ENCODE peak calls at places on chromosomes 1 and 21, in eight cellular contexts. U is breast epithelium, J is hypothalamus, I is skeletal muscle cell, L is KG1, G is AG08396, P is left ventricle myocardium inferior, N is T-helper 1 cell. T is an unnamed sample.

GRCh38 chr21:33133912-33134311 is 64.0 kb downstream of the OLIG1 start:
- DNase-seq in I (no peak), N (no peak), U (no peak), G (no peak), J (no peak), P (no peak), L (no peak), T (no peak)

GRCh38 chr1:21100496-21100895 is 76.2 kb downstream of the EIF4G3 start:
- DNase-seq in P (no peak), I (no peak), U (no peak), G (no peak), N (no peak), J (no peak), L (no peak), T (no peak)

GRCh38 chr1:37020653-37021277 is 13.6 kb downstream of the GRIK3 start:
- DNase-seq in L (no peak), J (no peak), U (no peak), P (no peak), N (no peak), I (no peak), G (no peak), T (no peak)

GRCh38 chr1:40903106-40903505 is 40.9 kb upstream of the CITED4 start:
- DNase-seq in G (no peak), P (no peak), I (no peak), N (no peak), L (no peak), U (no peak), J (no peak), T (no peak)

GRCh38 chr1:43358121-43358745 is 548 bp upstream of the CDC20 start:
- DNase-seq in J (no peak), U (no peak), P (no peak), G (peak), L (peak), I (no peak), N (no peak), T (no peak)

GRCh38 chr1:209607795-209608178 is 24.3 kb downstream of the CAMK1G start:
- DNase-seq in I (no peak), G (no peak), L (no peak), U (no peak), J (no peak), P (no peak), N (no peak), T (no peak)

GRCh38 chr21:45869121-45870007 is 112.2 kb upstream of the COL6A1 start:
- DNase-seq in G (peak), P (no peak), I (no peak), U (peak), J (no peak), N (no peak), L (no peak), T (no peak)

GRCh38 chr1:80448081-80448480 is 1352.7 kb upstream of the ADGRL2 start:
- DNase-seq in I (no peak), U (no peak), J (no peak), L (no peak), P (no peak), N (no peak), G (no peak), T (no peak)

GRCh38 chr1:935751-936231 is 12.1 kb downstream of the SAMD11 start:
- DNase-seq in L (no peak), U (no peak), I (no peak), J (no peak), G (no peak), P (no peak), N (no peak), T (peak)

GRCh38 chr1:65177457-65177856 is 29.5 kb downstream of the AK4 start:
- DNase-seq in G (peak), L (no peak), J (no peak), P (no peak), I (no peak), U (no peak), N (no peak), T (no peak)

GRCh38 chr21:42478504-42478903 is 17.5 kb downstream of the RSPH1 start:
- DNase-seq in U (no peak), N (no peak), L (no peak), I (no peak), P (no peak), J (no peak), G (no peak), T (no peak)

GRCh38 chr1:63413394-63413793 is 46.0 kb downstream of the ALG6 start:
- DNase-seq in P (no peak), N (no peak), J (no peak), G (no peak), L (no peak), I (no peak), U (no peak), T (no peak)

GRCh38 chr1:152050886-152051764 is 14.3 kb upstream of the S100A11 start:
- DNase-seq in U (no peak), G (no peak), P (no peak), J (no peak), L (no peak), N (no peak), I (no peak), T (no peak)

GRCh38 chr1:163168053-163168452 is 34.7 kb downstream of the RGS5 start:
- DNase-seq in L (no peak), P (no peak), N (no peak), G (peak), J (no peak), I (peak), U (no peak), T (no peak)

GRCh38 chr21:29299046-29299905 is 554 bp downstream of the BACH1 start:
- DNase-seq in L (peak), N (peak), I (no peak), P (peak), J (no peak), G (peak), U (peak), T (peak)

GRCh38 chr1:197341626-197342025 is 73.6 kb downstream of the CRB1 start:
- DNase-seq in N (no peak), J (no peak), G (no peak), P (no peak), L (no peak), U (no peak), I (no peak), T (no peak)

T was measured in left cardiac atrium.